ENCODE peak calls at places on chromosomes 12 and 14, in four cellular contexts. U is HepG2, Y is A549, B is K562. L is an unnamed sample.

GRCh38 chr12:29653286-29653685 is 130.5 kb downstream of the TMTC1 start:
- DNase-seq in Y (no peak), U (no peak), B (no peak), L (no peak)

GRCh38 chr12:72277415-72277814 is 5.2 kb downstream of the TRHDE start:
- DNase-seq in B (no peak), Y (no peak), U (no peak), L (no peak)

GRCh38 chr14:34302654-34303053 is 159.4 kb downstream of the SPTSSA start:
- DNase-seq in Y (no peak), B (no peak), U (no peak), L (no peak)

GRCh38 chr12:97595936-97596335 is 133.3 kb downstream of the RMST start:
- DNase-seq in B (no peak), U (no peak), Y (no peak), L (no peak)

GRCh38 chr14:74400328-74400727 is 25.7 kb downstream of the SYNDIG1L start:
- DNase-seq in B (peak), Y (peak), U (no peak), L (peak)

GRCh38 chr12:131203666-131204415 is 250.1 kb downstream of the ADGRD1 start:
- DNase-seq in Y (no peak), B (no peak), U (no peak), L (no peak)

GRCh38 chr12:76199808-76200207 is 115.3 kb upstream of the NAP1L1 start:
- DNase-seq in U (no peak), Y (no peak), B (no peak), L (no peak)

GRCh38 chr14:77092676-77093075 is 5.4 kb upstream of the CIPC start:
- DNase-seq in B (no peak), U (no peak), Y (no peak), L (no peak)

GRCh38 chr12:88947486-88948043 is 367.3 kb upstream of the KITLG start:
- DNase-seq in Y (no peak), B (no peak), U (no peak), L (no peak)

GRCh38 chr12:65387396-65387795 is 108.9 kb downstream of the MSRB3 start:
- DNase-seq in U (no peak), B (no peak), Y (no peak), L (no peak)

GRCh38 chr12:65384240-65384639 is 105.8 kb downstream of the MSRB3 start:
- DNase-seq in Y (no peak), B (no peak), U (no peak), L (no peak)

DNA sequence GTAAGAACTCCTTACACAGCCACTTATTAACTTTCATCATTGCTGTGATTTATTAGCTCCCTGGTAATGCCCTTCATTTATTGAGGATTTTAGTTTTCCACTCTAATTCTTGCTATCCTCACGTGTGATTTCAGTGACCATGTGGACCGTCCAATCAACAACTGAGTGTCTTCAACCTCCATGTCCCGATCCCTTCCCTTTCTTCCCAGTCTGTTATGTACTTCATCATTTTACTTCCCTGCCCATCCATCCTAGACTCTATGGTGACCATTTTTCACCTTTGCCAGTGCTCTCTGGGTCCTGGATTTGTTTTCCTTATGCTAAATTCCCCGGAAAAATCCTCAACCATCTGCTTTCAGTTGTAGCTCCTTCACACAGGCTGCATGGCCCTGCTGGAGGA is 111.0 kb downstream of the MSRB3 start:
- DNase-seq in B (no peak), Y (no peak), U (no peak), L (no peak)
- TF ChIP-seq ESRRA in B (no peak), Y (no peak), U (no peak), L (no peak)

GRCh38 chr12:19546611-19547162 is 107.4 kb downstream of the AEBP2 start:
- DNase-seq in U (no peak), B (no peak), Y (no peak), L (no peak)
- TF ChIP-seq JUN in U (no peak), B (no peak), Y (no peak), L (no peak)

GRCh38 chr14:105487449-105487985 is 831 bp downstream of the CRIP1 start:
- DNase-seq in B (no peak), U (no peak), Y (no peak), L (no peak)
- TF ChIP-seq ESRRA in B (no peak), U (no peak), Y (no peak), L (no peak)

GRCh38 chr14:91143862-91144261 is 30.0 kb downstream of the DGLUCY start:
- DNase-seq in U (no peak), B (no peak), Y (no peak), L (no peak)

GRCh38 chr14:91146661-91147060 is 32.8 kb downstream of the DGLUCY start:
- DNase-seq in Y (no peak), B (no peak), U (no peak), L (no peak)

GRCh38 chr14:91145396-91146160 is 31.7 kb downstream of the DGLUCY start:
- DNase-seq in U (no peak), B (no peak), Y (no peak), L (no peak)

GRCh38 chr14:91142214-91142668 is 28.4 kb downstream of the DGLUCY start:
- DNase-seq in B (peak), U (no peak), Y (no peak), L (no peak)

DNA sequence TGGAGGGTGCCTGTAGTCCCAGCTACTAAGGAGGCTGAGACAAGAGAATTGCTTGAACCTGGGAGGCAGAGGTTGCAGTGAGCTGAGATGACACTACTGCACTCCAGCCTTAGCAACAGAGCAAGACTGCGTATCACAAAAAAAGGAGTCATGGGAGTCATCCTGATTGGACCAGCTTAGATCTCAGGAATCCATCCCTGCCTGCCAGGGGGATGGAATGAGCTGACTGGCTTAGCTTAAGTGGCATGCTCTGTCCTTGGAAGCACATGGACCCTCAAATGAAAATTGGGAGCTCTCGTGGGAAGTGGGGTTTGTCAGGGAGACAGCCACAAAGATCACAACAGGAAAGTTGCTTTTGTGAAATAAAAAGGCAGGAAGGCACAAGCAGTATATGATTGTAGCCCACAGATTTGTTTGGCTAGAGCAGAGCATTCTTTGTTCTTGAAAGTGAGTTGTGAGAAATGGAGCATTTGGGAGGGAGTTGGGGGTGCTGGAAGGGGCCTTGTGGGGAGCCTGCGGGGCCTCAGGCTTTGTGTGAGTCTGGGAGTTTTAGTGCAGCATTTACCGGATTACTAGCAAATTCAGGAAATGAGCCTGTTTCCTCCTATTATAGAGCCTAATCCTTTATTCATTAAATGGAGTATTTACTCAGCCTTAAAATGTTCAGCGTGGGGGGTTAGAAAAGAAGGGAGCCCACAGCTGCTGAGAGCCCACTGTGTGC is 30.7 kb downstream of the DGLUCY start:
- DNase-seq in B (no peak), U (no peak), Y (no peak), L (no peak)
- TF ChIP-seq JUN in B (no peak), U (no peak), Y (no peak), L (no peak)

GRCh38 chr14:99441157-99441870 is 39.3 kb downstream of the SETD3 start:
- DNase-seq in U (peak), Y (peak), B (no peak), L (peak)
- TF ChIP-seq ESRRA in U (no peak), Y (no peak), B (no peak), L (no peak)

GRCh38 chr12:22588817-22589216 is 36.2 kb upstream of the ETNK1 start:
- DNase-seq in Y (peak), B (no peak), U (peak), L (no peak)
- TF ChIP-seq JUN in Y (no peak), B (no peak), U (no peak), L (no peak)

DNA sequence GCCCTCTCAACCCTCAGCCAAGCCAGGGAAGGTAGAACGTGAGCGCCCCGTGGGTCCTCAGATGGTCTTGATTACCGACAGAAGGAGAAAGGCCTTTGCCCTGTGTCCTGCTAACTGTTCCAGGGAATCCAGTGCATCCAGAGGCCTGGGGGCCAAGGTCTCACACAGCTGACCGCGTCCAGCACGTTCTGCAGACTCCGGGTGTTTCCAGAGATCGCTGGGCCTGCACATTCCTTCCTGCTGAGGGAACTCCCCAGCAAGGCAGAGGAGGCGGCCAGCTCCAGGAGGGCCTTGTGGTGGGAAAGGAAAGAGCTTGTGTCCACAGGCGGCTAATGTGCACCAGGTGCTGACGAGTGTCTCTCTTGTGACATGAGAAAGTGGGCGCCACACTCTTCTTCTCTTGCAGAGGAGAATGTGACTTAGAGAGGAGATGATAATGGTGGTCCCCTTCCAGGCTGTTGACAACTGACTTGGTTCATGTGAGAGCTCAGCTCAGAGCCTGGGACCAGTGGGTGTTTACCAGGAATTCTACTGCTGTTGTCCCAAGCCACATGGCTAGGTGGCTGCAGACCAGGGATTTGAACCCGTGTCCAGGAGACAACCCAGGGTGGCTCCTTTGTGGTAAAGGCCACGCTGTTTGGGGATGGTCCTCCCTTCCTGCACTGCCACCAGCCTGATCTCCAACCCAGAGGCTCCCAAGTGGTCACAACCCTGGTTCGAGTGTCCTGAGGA is 46.8 kb upstream of the DLK1 start:
- DNase-seq in U (peak), Y (no peak), B (no peak), L (no peak)
- TF ChIP-seq ESRRA in U (peak), Y (no peak), B (no peak), L (no peak)

L was measured in WTC11.